ENCODE peak calls at places on chromosomes 7 and 10, in nine cellular contexts. Z is cardiac septum; A is left ventricle myocardium inferior; E is brain microvascular endothelial cell; N is stimulated activated CD4-positive, alpha-beta T cell treated with anti-CD3 and anti-CD28 coated beads, Interleukin-1b, Interleukin-23, amount 100 ng/mL, for 48 hours; X is activated effector memory CD4-positive, alpha-beta T cell treated with Interleukin-2 at 50 U/mL for 16 hours; P is stimulated activated CD8-positive, alpha-beta memory T cell treated with anti-CD3 and anti-CD28 coated beads, Interleukin-15, amount 100 ng/mL, for 48 hours; H is natural killer cell; C is activated CD4-positive, alpha-beta T cell treated with anti-CD3 and anti-CD28 coated beads, Interleukin-2, amount 10 ng/mL, durations not matched to agents 7 days and 5 days. I is an unnamed sample.
A peak's percentile ranks its signal among the peaks of the same experiment; 100 is the strongest.

GRCh38 chr7:102860351-102860811 is 52.4 kb upstream of the LRRC17 start:
- DNase-seq in Z (no peak), A (no peak), E (peak; percentile 86), N (no peak), X (no peak), P (no peak), H (no peak), C (no peak), I (no peak)

GRCh38 chr7:77328669-77329068 is 87.5 kb downstream of the GSAP start:
- DNase-seq in Z (no peak), A (no peak), E (no peak), N (no peak), X (no peak), P (no peak), H (no peak), C (no peak), I (no peak)

GRCh38 chr7:157008206-157009169 is 2.0 kb downstream of the MNX1 start:
- DNase-seq in Z (no peak), A (no peak), E (no peak), N (no peak), X (no peak), P (no peak), H (no peak), C (no peak), I (no peak)

GRCh38 chr7:93575555-93576397 is 1.3 kb upstream of the CALCR start:
- DNase-seq in Z (no peak), A (no peak), E (no peak), N (no peak), X (no peak), P (no peak), H (no peak), C (no peak), I (no peak)

GRCh38 chr7:18792866-18793595 is 297.5 kb downstream of the HDAC9 start:
- DNase-seq in Z (no peak), A (no peak), E (peak; percentile 49), N (no peak), X (no peak), P (no peak), H (no peak), C (no peak), I (no peak)

GRCh38 chr10:35574924-35575352 is 30.2 kb upstream of the GJD4 start:
- DNase-seq in Z (no peak), A (no peak), E (peak; percentile 97), N (no peak), X (no peak), P (no peak), H (no peak), C (no peak), I (no peak)

GRCh38 chr10:47350671-47351640 is 2.8 kb downstream of the RBP3 start:
- DNase-seq in Z (peak; percentile 64), A (no peak), E (no peak), N (no peak), X (no peak), P (no peak), H (no peak), C (no peak), I (no peak)

GRCh38 chr7:23473848-23474097 is 3.5 kb upstream of the IGF2BP3 start:
- DNase-seq in Z (no peak), A (no peak), E (no peak), N (no peak), X (no peak), P (no peak), H (no peak), C (no peak), I (no peak)

GRCh38 chr7:105011771-105012502 is 2.1 kb upstream of the KMT2E start:
- DNase-seq in Z (no peak), A (no peak), E (no peak), N (peak; percentile 44), X (peak; percentile 20), P (peak; percentile 14), H (peak; percentile 33), C (peak; percentile 18), I (no peak)

GRCh38 chr10:5076615-5077014 is 17.6 kb upstream of the AKR1C3 start:
- DNase-seq in Z (no peak), A (no peak), E (no peak), N (no peak), X (no peak), P (no peak), H (no peak), C (no peak), I (no peak)

GRCh38 chr7:112080441-112080840 is 125.8 kb downstream of the DOCK4 start:
- DNase-seq in Z (no peak), A (no peak), E (peak; percentile 92), N (no peak), X (no peak), P (no peak), H (no peak), C (no peak), I (no peak)

GRCh38 chr10:47449979-47450378 is 33.9 kb downstream of the ANXA8 start:
- DNase-seq in Z (no peak), A (no peak), E (no peak), N (no peak), X (no peak), P (no peak), H (no peak), C (no peak), I (no peak)

GRCh38 chr7:101618207-101618839 is 10.8 kb downstream of the MYL10 start:
- DNase-seq in Z (no peak), A (no peak), E (no peak), N (no peak), X (no peak), P (no peak), H (no peak), C (no peak), I (no peak)

GRCh38 chr7:83693281-83693680 is 44.3 kb upstream of the SEMA3E start:
- DNase-seq in Z (no peak), A (no peak), E (no peak), N (no peak), X (no peak), P (no peak), H (no peak), C (no peak), I (no peak)

GRCh38 chr7:26584964-26585650 is 279.3 kb downstream of the SKAP2 start:
- DNase-seq in Z (no peak), A (no peak), E (no peak), N (no peak), X (no peak), P (no peak), H (no peak), C (no peak), I (no peak)

GRCh38 chr7:157661611-157661975 is 324.8 kb downstream of the DNAJB6 start:
- DNase-seq in Z (peak; percentile 56), A (no peak), E (no peak), N (no peak), X (no peak), P (no peak), H (no peak), C (no peak), I (no peak)

GRCh38 chr7:33862946-33863814 is 42.2 kb upstream of the BMPER start:
- DNase-seq in Z (no peak), A (peak; percentile 57), E (no peak), N (no peak), X (no peak), P (no peak), H (no peak), C (no peak), I (no peak)

GRCh38 chr7:15461576-15461975 is 100.2 kb downstream of the AGMO start:
- DNase-seq in Z (no peak), A (no peak), E (peak; percentile 94), N (no peak), X (no peak), P (no peak), H (no peak), C (no peak), I (no peak)

GRCh38 chr7:311796-312195 is 21.8 kb downstream of the FOXL3 start:
- DNase-seq in Z (no peak), A (no peak), E (no peak), N (no peak), X (no peak), P (no peak), H (no peak), C (no peak), I (no peak)

GRCh38 chr10:124696446-124697392 is 47.5 kb downstream of the FAM53B start:
- DNase-seq in Z (no peak), A (no peak), E (no peak), N (peak; percentile 32), X (no peak), P (no peak), H (no peak), C (peak; percentile 50), I (no peak)

GRCh38 chr10:8688881-8689280 is 634.4 kb downstream of the GATA3 start:
- DNase-seq in Z (no peak), A (no peak), E (no peak), N (no peak), X (no peak), P (no peak), H (no peak), C (no peak), I (no peak)

GRCh38 chr7:18770154-18770807 is 274.7 kb downstream of the HDAC9 start:
- DNase-seq in Z (no peak), A (no peak), E (peak; percentile 84), N (no peak), X (no peak), P (no peak), H (no peak), C (no peak), I (no peak)

GRCh38 chr7:46007194-46007593 is 86.1 kb upstream of the IGFBP3 start:
- DNase-seq in Z (no peak), A (no peak), E (no peak), N (no peak), X (no peak), P (no peak), H (no peak), C (no peak), I (no peak)

GRCh38 chr7:80335473-80336232 is 176.2 kb downstream of the GNAT3 start:
- DNase-seq in Z (no peak), A (no peak), E (no peak), N (no peak), X (no peak), P (no peak), H (no peak), C (no peak), I (no peak)

GRCh38 chr7:84105582-84105981 is 89.0 kb downstream of the SEMA3A start:
- DNase-seq in Z (no peak), A (no peak), E (no peak), N (no peak), X (no peak), P (no peak), H (no peak), C (no peak), I (no peak)

GRCh38 chr7:121073463-121074099 is 85.1 kb downstream of the CPED1 start:
- DNase-seq in Z (no peak), A (no peak), E (no peak), N (no peak), X (no peak), P (no peak), H (no peak), C (no peak), I (no peak)

GRCh38 chr10:676178-676577 is 13.3 kb downstream of the DIP2C start:
- DNase-seq in Z (no peak), A (no peak), E (no peak), N (no peak), X (no peak), P (no peak), H (no peak), C (no peak), I (no peak)

GRCh38 chr10:74652664-74653063 is 173.7 kb upstream of the KAT6B start:
- DNase-seq in Z (no peak), A (no peak), E (no peak), N (no peak), X (no peak), P (no peak), H (no peak), C (no peak), I (no peak)

GRCh38 chr10:43292745-43293676 is 26.1 kb upstream of the RASGEF1A start:
- DNase-seq in Z (no peak), A (no peak), E (peak; percentile 49), N (peak; percentile 42), X (peak; percentile 36), P (no peak), H (no peak), C (peak; percentile 54), I (no peak)

GRCh38 chr7:95607477-95608010 is 11.2 kb upstream of the PDK4 start:
- DNase-seq in Z (no peak), A (no peak), E (no peak), N (no peak), X (no peak), P (no peak), H (no peak), C (no peak), I (no peak)

GRCh38 chr7:117645456-117646181 is 165.8 kb downstream of the CFTR start:
- DNase-seq in Z (no peak), A (no peak), E (peak; percentile 45), N (no peak), X (no peak), P (no peak), H (no peak), C (no peak), I (no peak)

I was measured in activated T-helper 1 cell treated with Interleukin-2 at 50 U/mL for 16 hours.